ENCODE peak calls at places on chromosomes 11 and 22, in ten cellular contexts. Y, O, H, Z, B, X, S, G, A and I are unnamed samples.

GRCh38 chr11:119895981-119896380 is 167.0 kb upstream of the NECTIN1 start:
- DNase-seq in A (no peak), G (no peak), S (no peak), H (no peak), X (no peak), Z (no peak), Y (no peak), B (no peak), O (no peak), I (no peak)

GRCh38 chr22:43315687-43316217 is 27.4 kb downstream of the SCUBE1 start:
- DNase-seq in Z (no peak), G (no peak), X (no peak), B (no peak), Y (no peak), S (no peak), H (no peak), O (no peak), A (no peak), I (peak; percentile 45)

GRCh38 chr22:39223091-39223710 is 21.6 kb downstream of the PDGFB start:
- DNase-seq in Y (no peak), X (no peak), S (no peak), G (no peak), A (no peak), O (no peak), H (no peak), Z (no peak), B (peak; percentile 54), I (no peak)

GRCh38 chr11:30585067-30585891 is 874 bp downstream of the MPPED2 start:
- DNase-seq in X (peak; percentile 41), B (peak; percentile 78), G (peak; percentile 84), H (peak; percentile 40), S (no peak), Y (peak; percentile 49), A (no peak), Z (no peak), O (no peak), I (no peak)

GRCh38 chr11:2549491-2549875 is 104.7 kb downstream of the KCNQ1 start:
- DNase-seq in O (no peak), Z (no peak), X (no peak), A (no peak), B (peak; percentile 49), S (no peak), G (no peak), Y (no peak), H (no peak), I (no peak)

GRCh38 chr22:20495861-20496681 is 476 bp upstream of the KLHL22 start:
- DNase-seq in G (peak; percentile 99), Z (peak; percentile 61), Y (peak; percentile 98), A (peak; percentile 98), H (peak; percentile 92), B (peak; percentile 97), X (peak; percentile 88), O (peak; percentile 86), S (peak; percentile 85), I (peak; percentile 62)

GRCh38 chr22:36425977-36426523 is 38.3 kb upstream of the MYH9 start:
- DNase-seq in A (peak; percentile 72), B (peak; percentile 91), S (no peak), X (no peak), G (peak; percentile 43), O (no peak), Y (peak; percentile 47), H (no peak), Z (no peak), I (no peak)

GRCh38 chr11:118790357-118791014 is 478 bp downstream of the DDX6 start:
- DNase-seq in S (peak; percentile 48), O (no peak), Z (no peak), B (peak; percentile 91), X (peak; percentile 55), G (peak; percentile 78), H (peak; percentile 77), Y (peak; percentile 83), A (peak; percentile 89), I (no peak)

GRCh38 chr22:49047461-49047860 is 780.2 kb downstream of the BRD1 start:
- DNase-seq in X (no peak), Z (no peak), G (no peak), S (no peak), O (no peak), B (no peak), H (no peak), A (no peak), Y (no peak), I (no peak)

GRCh38 chr11:61841636-61842332 is 13.7 kb downstream of the FADS2 start:
- DNase-seq in X (no peak), G (no peak), Y (no peak), Z (no peak), A (peak; percentile 93), H (peak; percentile 72), O (no peak), B (peak; percentile 52), S (no peak), I (no peak)

GRCh38 chr22:17842386-17842785 is 68.1 kb upstream of the BID start:
- DNase-seq in S (peak; percentile 10), Z (no peak), B (no peak), X (no peak), A (peak; percentile 95), Y (no peak), G (no peak), H (no peak), O (no peak), I (no peak)

GRCh38 chr22:23064381-23065068 is 5.8 kb upstream of the GNAZ start:
- DNase-seq in A (no peak), S (no peak), O (no peak), Z (no peak), G (peak; percentile 13), H (no peak), B (peak; percentile 30), X (no peak), Y (no peak), I (no peak)

GRCh38 chr22:42330953-42331525 is 60.6 kb upstream of the TCF20 start:
- DNase-seq in Z (no peak), O (no peak), Y (no peak), G (no peak), A (no peak), X (no peak), H (no peak), S (no peak), B (no peak), I (no peak)

GRCh38 chr22:42304021-42304790 is 33.8 kb upstream of the TCF20 start:
- DNase-seq in Z (no peak), Y (peak; percentile 47), X (no peak), O (no peak), H (no peak), A (no peak), B (no peak), S (no peak), G (peak; percentile 71), I (no peak)

GRCh38 chr11:70901951-70902521 is 350.3 kb downstream of the SHANK2 start:
- DNase-seq in S (no peak), H (no peak), Z (no peak), G (no peak), A (peak; percentile 51), B (peak; percentile 61), X (no peak), O (no peak), Y (no peak), I (no peak)

GRCh38 chr11:73203790-73204189 is 14.3 kb upstream of the P2RY2 start:
- DNase-seq in Z (no peak), Y (no peak), S (no peak), X (no peak), B (peak; percentile 71), O (no peak), A (no peak), H (no peak), G (no peak), I (no peak)

GRCh38 chr11:9769621-9770020 is 105.7 kb downstream of the SWAP70 start:
- DNase-seq in B (no peak), O (no peak), A (no peak), H (no peak), Y (no peak), G (no peak), S (no peak), X (no peak), Z (no peak), I (no peak)

GRCh38 chr11:122791836-122792235 is 46.5 kb upstream of the CRTAM start:
- DNase-seq in O (no peak), Y (peak; percentile 29), X (no peak), B (no peak), A (no peak), Z (no peak), G (no peak), H (no peak), S (no peak), I (peak; percentile 27)

GRCh38 chr11:1195690-1196515 is 27.0 kb upstream of the MUC5B start:
- DNase-seq in S (no peak), H (no peak), G (peak; percentile 50), B (peak; percentile 69), O (no peak), X (no peak), Z (no peak), A (no peak), Y (no peak), I (no peak)

GRCh38 chr11:80632691-80633090 is 1191.9 kb upstream of the TENM4 start:
- DNase-seq in B (no peak), Z (no peak), Y (peak; percentile 18), O (no peak), A (no peak), H (no peak), G (no peak), X (no peak), S (no peak), I (no peak)

GRCh38 chr22:32591620-32592019 is 117.0 kb downstream of the FBXO7 start:
- DNase-seq in O (no peak), Y (no peak), X (no peak), G (no peak), H (no peak), A (peak; percentile 97), S (no peak), B (no peak), Z (no peak), I (no peak)

GRCh38 chr11:27139742-27140141 is 99.1 kb downstream of the BBOX1 start:
- DNase-seq in Z (no peak), G (no peak), H (no peak), Y (no peak), X (no peak), A (no peak), O (no peak), S (no peak), B (no peak), I (no peak)

GRCh38 chr11:10413268-10413667 is 41.8 kb upstream of the AMPD3 start:
- DNase-seq in B (no peak), X (no peak), A (peak; percentile 65), O (peak; percentile 20), G (no peak), Z (no peak), H (peak; percentile 53), S (peak; percentile 21), Y (no peak), I (no peak)

GRCh38 chr11:26930518-26931247 is 63.2 kb upstream of the FIBIN start:
- DNase-seq in H (no peak), S (no peak), X (no peak), G (no peak), B (no peak), Z (peak; percentile 64), A (no peak), Y (peak; percentile 16), O (no peak), I (peak; percentile 33)

GRCh38 chr11:134727636-134728035 is 315.6 kb upstream of the B3GAT1 start:
- DNase-seq in O (no peak), Y (no peak), Z (no peak), G (no peak), A (no peak), X (no peak), H (no peak), B (no peak), S (no peak), I (no peak)

GRCh38 chr11:60307507-60308195 is 19.4 kb upstream of the MS4A6E start:
- DNase-seq in A (no peak), H (no peak), Y (no peak), Z (no peak), B (no peak), S (no peak), O (no peak), X (no peak), G (no peak), I (no peak)

GRCh38 chr11:3088806-3089205 is 31.6 kb upstream of the CARS1 start:
- DNase-seq in O (no peak), Y (no peak), H (no peak), B (peak; percentile 56), A (no peak), Z (no peak), X (no peak), S (no peak), G (peak; percentile 36), I (no peak)

GRCh38 chr11:95301497-95301896 is 70.5 kb upstream of the SESN3 start:
- DNase-seq in Z (no peak), Y (peak; percentile 40), H (no peak), O (no peak), A (no peak), B (no peak), G (no peak), S (no peak), X (no peak), I (peak; percentile 75)